ENCODE peak calls at places on chromosomes 7 and 10, in eight cellular contexts. O is H9; L is fibroblast of lung; I is cardiac muscle cell; T is PC-3; N is uterus; Z is lower lobe of right lung; J is naive thymus-derived CD4-positive, alpha-beta T cell. X is an unnamed sample. For H3K4me1, the result is how much of the 10 kb centered on the place peaks cover.

GRCh38 chr7:47458057-47458456 is 123.9 kb downstream of the TNS3 start:
- DNase-seq in O (no peak), L (peak), I (no peak), T (peak), N (peak), Z (peak), J (no peak), X (peak)

GRCh38 chr7:123237-123636 is 69.1 kb upstream of the FAM20C start:
- DNase-seq in O (no peak), L (no peak), I (no peak), T (no peak), N (no peak), Z (no peak), J (no peak), X (no peak)

GRCh38 chr7:14839307-14839706 is 63.2 kb downstream of the DGKB start:
- DNase-seq in O (no peak), L (no peak), I (no peak), T (no peak), N (no peak), Z (no peak), J (no peak), X (no peak)

GRCh38 chr7:39691821-39692220 is 68.4 kb downstream of the RALA start:
- DNase-seq in O (no peak), L (peak), I (no peak), T (peak), N (no peak), Z (no peak), J (no peak), X (no peak)

GRCh38 chr7:40946549-40946948 is 756.3 kb downstream of the INHBA start:
- DNase-seq in O (no peak), L (no peak), I (no peak), T (no peak), N (no peak), Z (no peak), J (no peak), X (no peak)

GRCh38 chr10:118844731-118845573 is 90.2 kb upstream of the CACUL1 start:
- DNase-seq in O (no peak), L (no peak), I (peak), T (peak), N (no peak), Z (no peak), J (no peak), X (no peak)

GRCh38 chr10:11782793-11783557 is 40.2 kb upstream of the PROSER2 start:
- DNase-seq in O (no peak), L (peak), I (peak), T (peak), N (no peak), Z (no peak), J (no peak), X (no peak)

GRCh38 chr7:139725077-139725476 is 52.7 kb downstream of the HIPK2 start:
- DNase-seq in O (no peak), L (peak), I (no peak), T (peak), N (no peak), Z (no peak), J (no peak), X (no peak)

GRCh38 chr10:57948796-57949195 is 318.9 kb downstream of the IPMK start:
- DNase-seq in O (no peak), L (peak), I (no peak), T (no peak), N (no peak), Z (no peak), J (no peak), X (no peak)

GRCh38 chr7:148379693-148380092 is 210.9 kb upstream of the C7orf33 start:
- DNase-seq in O (no peak), L (no peak), I (no peak), T (no peak), N (no peak), Z (no peak), J (no peak), X (no peak)

GRCh38 chr10:86139066-86139657 is 227.4 kb downstream of the GRID1 start:
- DNase-seq in O (peak), L (no peak), I (peak), T (peak), N (no peak), Z (no peak), J (no peak), X (no peak)

DNA sequence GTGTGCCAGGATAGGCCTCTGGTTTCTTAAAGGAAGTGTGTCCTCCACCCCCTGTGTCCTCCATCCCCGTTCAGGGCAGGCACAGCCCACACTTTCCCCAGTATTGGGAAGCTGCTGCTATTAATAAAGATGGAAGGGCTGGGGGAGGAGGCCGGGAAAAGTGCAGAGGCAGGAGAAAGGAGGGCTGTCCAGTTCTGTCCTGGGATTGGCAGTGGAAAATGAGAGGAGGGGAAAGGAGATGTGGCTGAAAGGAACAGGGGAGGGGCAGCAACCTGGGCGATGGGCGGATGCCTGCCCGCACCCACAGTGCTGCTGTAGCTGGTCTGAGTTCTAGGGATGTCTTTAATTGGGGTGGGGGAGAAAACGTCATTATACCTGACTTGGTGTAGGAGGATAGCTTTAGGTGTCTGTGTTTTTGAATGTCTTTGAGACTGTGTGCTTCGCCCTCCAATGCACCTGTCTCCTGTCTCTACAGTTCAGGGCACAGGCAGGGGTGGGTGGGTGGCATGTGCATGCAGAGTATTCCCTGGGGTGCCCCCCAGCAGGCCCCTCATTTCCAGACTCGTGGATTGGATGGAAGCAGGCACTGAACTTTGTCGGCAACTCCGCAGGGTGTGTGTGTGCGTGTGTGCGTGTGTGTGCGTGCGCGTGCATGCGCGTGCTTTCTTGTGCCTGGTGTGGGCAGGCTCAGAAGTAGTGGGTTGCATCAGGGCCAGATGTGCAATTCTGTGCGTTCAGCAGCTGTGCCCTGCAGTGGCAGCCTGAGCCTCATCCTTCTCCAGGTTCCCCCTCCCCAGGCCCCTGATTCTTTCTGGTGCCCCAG is 2.5 kb downstream of the TRIM8 start:
- DNase-seq in O (no peak), L (peak), I (peak), T (no peak), N (peak), Z (peak), J (peak), X (peak)
- H3K4me1 ChIP-seq in O (under half), L (under half), I (under half), T (under half), N (under half), Z (half or more), J (under half), X (half or more)

GRCh38 chr7:43953071-43953470 is 26.8 kb downstream of the UBE2D4 start:
- DNase-seq in O (no peak), L (no peak), I (no peak), T (no peak), N (no peak), Z (no peak), J (no peak), X (no peak)
- H3K27ac ChIP-seq in O (no peak), L (no peak), I (no peak), T (no peak), N (no peak), Z (no peak), J (no peak), X (no peak)

GRCh38 chr7:128398841-128399135 is 11.0 kb downstream of the IMPDH1 start:
- DNase-seq in O (no peak), L (no peak), I (no peak), T (no peak), N (no peak), Z (no peak), J (no peak), X (no peak)
- H3K4me1 ChIP-seq in O (under half), L (under half), I (under half), T (under half), N (under half), Z (under half), J (under half), X (under half)

GRCh38 chr10:17068953-17069352 is 60.7 kb downstream of the CUBN start:
- DNase-seq in O (no peak), L (no peak), I (no peak), T (no peak), N (no peak), Z (no peak), J (no peak), X (no peak)

GRCh38 chr10:17066000-17066399 is 63.6 kb downstream of the CUBN start:
- DNase-seq in O (no peak), L (no peak), I (no peak), T (no peak), N (no peak), Z (no peak), J (no peak), X (no peak)

GRCh38 chr10:17066801-17067200 is 62.8 kb downstream of the CUBN start:
- DNase-seq in O (no peak), L (no peak), I (no peak), T (no peak), N (no peak), Z (no peak), J (no peak), X (no peak)

GRCh38 chr10:17065273-17065672 is 64.3 kb downstream of the CUBN start:
- DNase-seq in O (no peak), L (no peak), I (no peak), T (no peak), N (no peak), Z (no peak), J (no peak), X (no peak)

DNA sequence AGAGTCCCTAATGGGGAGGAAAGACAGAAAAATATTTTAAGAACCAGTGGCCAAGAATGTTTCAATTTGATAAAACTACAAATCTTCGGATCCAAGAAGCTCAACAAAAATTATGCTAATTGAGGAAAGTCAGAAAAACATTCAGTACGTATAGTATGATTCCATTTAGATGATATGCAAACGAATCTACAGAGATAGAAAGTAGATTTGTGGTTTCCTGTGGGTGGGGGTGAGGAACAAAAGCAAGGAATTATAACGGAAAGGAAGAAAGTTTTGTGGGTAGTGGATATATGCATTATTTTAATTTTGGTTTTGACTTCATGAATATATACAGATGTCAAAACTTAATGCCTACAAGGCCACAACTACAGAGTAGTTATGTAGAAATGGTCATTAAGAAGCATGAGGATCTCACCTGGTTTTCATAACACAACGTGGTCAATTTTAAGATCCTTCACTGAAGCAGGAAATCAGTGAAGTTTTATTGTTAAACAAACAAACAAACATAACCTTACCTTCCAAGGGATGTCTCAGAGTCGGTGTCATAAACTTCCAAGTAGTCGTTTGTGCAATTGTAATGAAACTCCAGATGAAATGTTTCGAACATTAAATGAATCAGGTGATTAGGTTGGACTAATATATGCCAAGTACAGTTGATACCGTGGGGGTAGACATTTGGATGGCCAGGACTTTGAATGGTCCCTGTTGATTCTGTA is 61.9 kb downstream of the CUBN start:
- DNase-seq in O (no peak), L (no peak), I (no peak), T (no peak), N (no peak), Z (no peak), J (no peak), X (no peak)
- H3K27ac ChIP-seq in O (no peak), L (no peak), I (no peak), T (peak), N (no peak), Z (no peak), J (no peak), X (no peak)

X was measured in psoas muscle.